ENCODE peak calls at places on chromosomes 13 and 19, in eight cellular contexts. J is GM20000, Z is ovary, G is nephron progenitor cell, K is brain microvascular endothelial cell, I is omental fat pad, Y is GM12878, N is DND-41. B is an unnamed sample.

GRCh38 chr13:25046985-25047660 is 48.8 kb upstream of the PABPC3 start:
- DNase-seq in J (no peak), Z (no peak), G (peak), K (peak), I (no peak), Y (no peak), N (no peak), B (no peak)

GRCh38 chr19:710767-711166 is 2.0 kb downstream of the PALM start:
- DNase-seq in J (no peak), Z (peak), G (no peak), K (no peak), I (no peak), Y (no peak), N (no peak), B (no peak)

GRCh38 chr19:48999481-49000325 is 6.0 kb downstream of the RUVBL2 start:
- DNase-seq in J (peak), Z (peak), G (peak), K (peak), I (no peak), Y (no peak), N (peak), B (no peak)

GRCh38 chr13:76884167-76884566 is 2.0 kb downstream of the KCTD12 start:
- DNase-seq in J (no peak), Z (peak), G (peak), K (peak), I (no peak), Y (no peak), N (no peak), B (peak)

GRCh38 chr13:80850771-80851170 is 509.8 kb upstream of the SPRY2 start:
- DNase-seq in J (no peak), Z (no peak), G (no peak), K (no peak), I (no peak), Y (no peak), N (no peak), B (no peak)

GRCh38 chr19:43700368-43701015 is 15.4 kb upstream of the IRGC start:
- DNase-seq in J (no peak), Z (no peak), G (no peak), K (peak), I (peak), Y (no peak), N (no peak), B (no peak)

GRCh38 chr19:1041835-1042685 is 2.2 kb downstream of the ABCA7 start:
- DNase-seq in J (no peak), Z (no peak), G (no peak), K (no peak), I (no peak), Y (no peak), N (no peak), B (no peak)

GRCh38 chr13:46146898-46147297 is 35.1 kb downstream of the LCP1 start:
- DNase-seq in J (no peak), Z (no peak), G (peak), K (peak), I (no peak), Y (no peak), N (no peak), B (no peak)

GRCh38 chr19:37855098-37855497 is 51.3 kb downstream of the WDR87 start:
- DNase-seq in J (peak), Z (no peak), G (no peak), K (peak), I (no peak), Y (no peak), N (no peak), B (peak)

GRCh38 chr19:52592301-52592700 is 22.2 kb downstream of the ZNF701 start:
- DNase-seq in J (no peak), Z (no peak), G (no peak), K (no peak), I (no peak), Y (no peak), N (peak), B (no peak)

GRCh38 chr13:113001251-113002140 is 32.5 kb downstream of the MCF2L start:
- DNase-seq in J (no peak), Z (no peak), G (peak), K (peak), I (no peak), Y (no peak), N (no peak), B (peak)

GRCh38 chr19:13506550-13506878 is 235 bp upstream of the CACNA1A start:
- DNase-seq in J (no peak), Z (no peak), G (no peak), K (no peak), I (no peak), Y (no peak), N (no peak), B (no peak)

GRCh38 chr19:6239401-6239844 is 40.4 kb downstream of the MLLT1 start:
- DNase-seq in J (no peak), Z (peak), G (no peak), K (no peak), I (no peak), Y (no peak), N (no peak), B (no peak)

GRCh38 chr19:57055956-57056355 is 63.8 kb upstream of the USP29 start:
- DNase-seq in J (no peak), Z (no peak), G (no peak), K (no peak), I (no peak), Y (no peak), N (no peak), B (no peak)

GRCh38 chr19:57052102-57052501 is 67.7 kb upstream of the USP29 start:
- DNase-seq in J (no peak), Z (no peak), G (no peak), K (no peak), I (no peak), Y (no peak), N (no peak), B (no peak)

GRCh38 chr19:57053401-57053800 is 66.4 kb upstream of the USP29 start:
- DNase-seq in J (no peak), Z (no peak), G (no peak), K (no peak), I (no peak), Y (no peak), N (no peak), B (no peak)

DNA sequence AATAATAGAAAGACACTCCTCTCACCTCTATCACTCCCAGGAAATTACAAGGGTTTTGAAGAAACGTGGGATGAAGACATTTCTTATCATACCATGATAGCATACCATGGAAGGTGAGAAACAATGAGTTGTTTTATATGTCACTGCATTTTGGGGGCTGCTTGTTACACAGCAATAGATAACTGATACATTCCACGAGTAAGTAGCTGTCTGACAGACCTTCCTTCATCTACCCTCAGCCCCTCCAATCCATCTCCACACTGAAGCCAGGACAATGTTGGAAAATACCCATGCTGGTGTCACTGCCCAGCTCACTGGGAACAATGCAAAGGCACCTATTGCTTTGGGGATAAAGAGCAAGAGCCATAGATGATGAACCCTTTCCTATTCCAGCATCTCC is 68.9 kb upstream of the USP29 start:
- DNase-seq in J (no peak), Z (no peak), G (no peak), K (no peak), I (no peak), Y (no peak), N (no peak), B (no peak)
- TF ChIP-seq CTCF in J (no peak), Z (no peak), G (no peak), K (no peak), I (no peak), Y (no peak), N (no peak), B (no peak)

DNA sequence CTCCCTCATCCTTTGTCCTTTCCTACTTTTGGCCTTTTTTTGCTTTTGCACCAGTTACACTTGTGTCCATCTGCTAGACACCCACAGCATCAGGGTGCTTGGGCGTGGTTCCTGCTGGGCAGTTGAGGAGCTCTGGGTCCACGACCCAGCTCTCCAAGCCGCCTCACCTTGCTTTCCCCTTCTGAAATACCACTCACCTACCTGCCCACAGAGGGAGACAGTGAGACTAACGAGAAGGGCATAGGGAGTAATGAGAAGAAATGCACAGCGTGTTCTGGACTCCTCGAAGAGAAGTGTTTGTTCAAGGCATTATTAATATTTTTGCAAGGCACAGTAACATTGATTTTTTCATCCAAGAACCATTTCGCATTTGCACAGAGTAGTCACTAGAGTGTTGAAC is 92.9 kb downstream of the DNAJC15 start:
- DNase-seq in J (no peak), Z (no peak), G (no peak), K (no peak), I (no peak), Y (no peak), N (no peak), B (no peak)
- TF ChIP-seq CTCF in J (no peak), Z (no peak), G (no peak), K (no peak), I (no peak), Y (peak), N (peak), B (no peak)

GRCh38 chr13:63120883-63121282 is 1705.2 kb upstream of the PCDH20 start:
- DNase-seq in J (no peak), Z (no peak), G (no peak), K (no peak), I (no peak), Y (no peak), N (no peak), B (no peak)

DNA sequence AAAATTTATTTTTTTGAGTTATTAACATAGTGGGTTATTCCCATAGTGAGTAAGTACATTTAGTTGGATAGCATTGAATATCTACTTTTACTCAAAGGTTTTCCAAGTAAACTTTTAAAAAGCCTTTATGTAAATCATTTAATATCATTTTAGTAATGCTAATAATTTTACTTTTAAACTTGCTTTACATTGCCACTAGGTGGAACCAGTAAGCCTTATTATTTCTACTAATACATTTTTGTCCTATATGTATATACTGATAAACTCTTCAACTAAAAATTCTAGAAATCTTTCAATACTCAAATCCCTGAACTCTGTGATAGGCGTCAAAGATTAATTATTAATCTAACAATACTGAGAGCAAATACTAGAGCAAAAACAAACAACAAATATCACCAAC is 1709.2 kb upstream of the PCDH20 start:
- DNase-seq in J (no peak), Z (no peak), G (no peak), K (no peak), I (no peak), Y (no peak), N (no peak), B (no peak)
- TF ChIP-seq CTCF in J (no peak), Z (no peak), G (peak), K (no peak), I (no peak), Y (no peak), N (peak), B (no peak)

DNA sequence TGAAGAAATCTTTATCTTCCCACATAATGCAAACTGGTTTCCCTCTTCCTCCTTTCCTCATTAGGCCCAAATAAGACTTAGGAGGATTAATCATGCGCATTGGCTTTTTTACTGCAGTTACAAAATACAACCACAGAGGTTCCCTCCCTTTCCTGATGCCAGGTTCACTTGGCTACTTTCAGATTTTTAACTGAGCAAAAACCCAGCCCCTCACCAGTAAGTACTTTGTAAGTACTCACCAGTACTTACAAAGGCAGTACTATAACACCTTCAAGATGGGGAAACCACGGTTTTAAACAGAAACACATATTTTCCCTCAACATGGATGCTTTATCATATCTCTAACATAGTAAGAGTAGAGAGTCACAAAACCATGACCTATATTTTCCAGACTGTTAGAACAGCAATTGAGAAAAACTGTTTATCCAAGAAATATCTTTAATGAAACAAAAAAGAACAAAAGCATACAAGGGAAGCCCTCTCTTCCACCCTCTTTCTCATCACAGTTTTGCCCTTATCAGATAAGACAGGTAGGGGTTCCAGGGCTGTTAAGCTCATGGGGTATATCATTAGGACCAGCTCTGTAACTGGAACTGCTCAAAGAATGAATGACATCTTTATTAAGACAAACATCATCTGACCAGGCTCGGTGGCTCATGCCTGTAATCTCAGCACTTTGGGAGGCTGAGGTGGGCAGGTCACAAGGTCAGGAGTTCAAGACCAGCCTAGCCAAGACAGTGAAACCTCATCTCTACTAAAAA is 12.7 kb downstream of the FOXO1 start:
- DNase-seq in J (no peak), Z (no peak), G (no peak), K (no peak), I (no peak), Y (no peak), N (no peak), B (no peak)
- TF ChIP-seq CTCF in J (no peak), Z (no peak), G (no peak), K (no peak), I (no peak), Y (no peak), N (no peak), B (no peak)

GRCh38 chr19:14682084-14682483 is 7.4 kb upstream of the ADGRE3 start:
- DNase-seq in J (no peak), Z (no peak), G (no peak), K (no peak), I (no peak), Y (no peak), N (no peak), B (no peak)

GRCh38 chr19:14683439-14683838 is 6.4 kb upstream of the ZNF333 start:
- DNase-seq in J (no peak), Z (no peak), G (no peak), K (no peak), I (no peak), Y (no peak), N (no peak), B (no peak)

GRCh38 chr19:14689598-14690503 is at the start of gene ZNF333:
- DNase-seq in J (peak), Z (peak), G (peak), K (peak), I (peak), Y (peak), N (peak), B (peak)

GRCh38 chr19:14686411-14686810 is 3.4 kb upstream of the ZNF333 start:
- DNase-seq in J (peak), Z (no peak), G (no peak), K (no peak), I (no peak), Y (no peak), N (peak), B (no peak)
- TF ChIP-seq CTCF in J (no peak), Z (no peak), G (no peak), K (peak), I (no peak), Y (peak), N (peak), B (no peak)

GRCh38 chr19:45638930-45639729 is at the start of gene EML2:
- DNase-seq in J (peak), Z (peak), G (peak), K (no peak), I (no peak), Y (no peak), N (peak), B (no peak)
- TF ChIP-seq CTCF in J (peak), Z (no peak), G (peak), K (peak), I (no peak), Y (peak), N (peak), B (no peak)

DNA sequence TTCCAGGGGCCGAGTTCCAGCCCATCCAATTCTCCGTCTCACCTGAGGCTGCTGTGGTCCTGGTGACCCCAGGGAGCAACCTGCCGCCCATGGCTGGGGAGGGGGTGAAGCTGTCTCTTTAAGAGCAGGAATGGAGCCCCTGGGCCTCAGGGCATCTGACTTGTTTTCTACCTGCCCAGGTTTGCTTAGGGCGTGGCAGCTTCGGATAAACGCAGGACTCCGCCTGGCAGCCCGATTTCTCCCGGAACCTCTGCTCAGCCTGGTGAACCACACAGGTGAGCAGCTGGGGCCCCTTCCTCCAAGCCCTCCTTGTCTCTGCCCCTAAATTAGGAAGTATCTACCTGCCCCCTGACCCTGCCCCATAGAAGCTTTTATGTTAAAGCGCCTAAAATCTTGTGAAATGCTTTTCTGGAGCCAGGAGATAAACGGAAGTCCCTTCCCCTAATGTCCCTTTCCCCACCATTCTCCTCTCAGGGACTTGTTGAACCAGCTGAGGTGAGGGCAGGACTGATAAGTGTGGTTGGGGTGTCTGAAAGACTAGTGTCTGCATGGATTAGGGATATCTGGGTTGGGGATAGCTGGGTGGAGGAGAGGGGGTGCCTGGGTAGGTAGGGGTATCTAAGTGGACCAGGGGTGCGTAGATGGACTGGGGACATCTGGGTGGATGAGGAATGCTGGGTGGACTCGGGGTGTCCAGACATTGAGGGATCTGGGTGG is 620 bp downstream of the FXYD3 start:
- DNase-seq in J (no peak), Z (no peak), G (no peak), K (no peak), I (no peak), Y (no peak), N (no peak), B (peak)
- TF ChIP-seq CTCF in J (no peak), Z (no peak), G (no peak), K (no peak), I (no peak), Y (no peak), N (no peak), B (no peak)

DNA sequence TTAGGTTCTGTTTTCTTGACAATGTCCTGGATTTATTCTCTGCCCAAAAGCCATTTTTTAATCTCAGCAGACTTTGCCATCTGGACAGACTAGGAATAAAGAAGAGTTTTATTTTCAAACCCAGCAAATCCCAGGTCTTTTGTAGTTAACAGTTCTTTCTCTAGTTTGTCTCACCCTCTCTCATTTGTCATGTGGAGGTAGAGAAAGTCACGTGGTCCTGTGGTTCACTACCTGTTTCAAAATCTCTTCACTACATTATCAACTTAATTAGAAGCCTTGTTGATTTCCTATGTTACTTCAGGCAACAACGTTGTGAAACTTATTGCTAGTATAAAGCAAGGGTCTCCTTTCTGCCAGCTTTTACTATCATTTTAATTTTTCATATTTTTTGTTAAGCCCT is 1222.6 kb downstream of the EFNB2 start:
- DNase-seq in J (no peak), Z (no peak), G (no peak), K (no peak), I (no peak), Y (no peak), N (no peak), B (no peak)
- TF ChIP-seq CTCF in J (no peak), Z (no peak), G (no peak), K (no peak), I (no peak), Y (no peak), N (no peak), B (no peak)

GRCh38 chr13:19957320-19958118 is 1.0 kb upstream of the ZMYM2 start:
- DNase-seq in J (peak), Z (peak), G (peak), K (peak), I (peak), Y (peak), N (no peak), B (peak)
- TF ChIP-seq CTCF in J (peak), Z (peak), G (peak), K (peak), I (no peak), Y (peak), N (peak), B (peak)

B was measured in breast epithelium.